ENCODE peak calls at places on chromosomes 13 and 19, in eight cellular contexts. I is thoracic aorta; H is stimulated activated CD4-positive, alpha-beta T cell treated with anti-CD3 and anti-CD28 coated beads, Interleukin-4, amount 100 ng/mL, for 4 hours; R is CD4-positive, alpha-beta T cell; W is effector memory CD8-positive, alpha-beta T cell; B is mucosa of descending colon; C is left ventricle myocardium superior; T is AG08396. S is an unnamed sample.

GRCh38 chr13:54210397-54211050 is 1181.9 kb downstream of the OLFM4 start:
- DNase-seq in I (no peak), H (no peak), R (no peak), C (no peak), T (no peak), B (no peak), W (no peak), S (no peak)

GRCh38 chr13:48069573-48069972 is 25.3 kb downstream of the MED4 start:
- DNase-seq in C (no peak), H (no peak), W (no peak), T (no peak), B (no peak), I (no peak), R (no peak), S (no peak)

GRCh38 chr13:113448885-113449692 is 4.2 kb downstream of the ADPRHL1 start:
- DNase-seq in B (peak; percentile 90), I (no peak), T (no peak), W (peak; percentile 29), R (no peak), C (no peak), H (no peak), S (peak; percentile 54)

GRCh38 chr13:113845055-113845454 is 18.8 kb downstream of the GAS6 start:
- DNase-seq in I (no peak), C (no peak), W (no peak), H (no peak), B (peak; percentile 40), T (no peak), R (no peak), S (no peak)

GRCh38 chr13:64505511-64505910 is 2724.6 kb downstream of the PCDH9 start:
- DNase-seq in B (no peak), C (no peak), I (no peak), H (no peak), T (no peak), W (no peak), R (no peak), S (no peak)

GRCh38 chr19:40512473-40513344 is 45.9 kb downstream of the SPTBN4 start:
- DNase-seq in T (peak; percentile 51), I (no peak), B (no peak), C (peak; percentile 39), W (no peak), H (no peak), R (no peak), S (no peak)

GRCh38 chr13:21675095-21676007 is 4.5 kb downstream of the FGF9 start:
- DNase-seq in T (peak; percentile 45), H (peak; percentile 53), I (no peak), W (peak; percentile 34), B (peak; percentile 70), C (peak; percentile 61), R (peak; percentile 30), S (peak; percentile 45)

GRCh38 chr13:45511310-45512147 is 46.8 kb downstream of the COG3 start:
- DNase-seq in B (no peak), C (no peak), R (no peak), T (peak; percentile 50), W (peak; percentile 43), I (no peak), H (peak; percentile 9), S (no peak)

GRCh38 chr13:82358284-82358683 is 1524.0 kb downstream of the SLITRK1 start:
- DNase-seq in T (no peak), C (no peak), W (no peak), R (no peak), I (no peak), B (no peak), H (no peak), S (no peak)